ENCODE peak calls at places on chromosome 6, in six cellular contexts. One of them, this sample, is unnamed.

GRCh38 chr6:134623391-134623790 is 305.5 kb upstream of the SGK1 start:
- DNase-seq in GM23338: no peak
- DNase-seq in heart right ventricle: no peak
- DNase-seq in sigmoid colon: no peak
- DNase-seq in cardiac muscle cell: no peak
- DNase-seq in tibial artery: no peak
- DNase-seq in this sample: no peak

GRCh38 chr6:160367798-160368547 is 19.8 kb downstream of the SLC22A3 start:
- DNase-seq in cardiac muscle cell: no peak
- DNase-seq in GM23338: no peak
- DNase-seq in sigmoid colon: no peak
- DNase-seq in heart right ventricle: no peak
- DNase-seq in tibial artery: no peak
- DNase-seq in this sample: no peak

GRCh38 chr6:108902389-108902792 is 54.2 kb downstream of the ARMC2 start:
- DNase-seq in tibial artery: no peak
- DNase-seq in cardiac muscle cell: no peak
- DNase-seq in heart right ventricle: no peak
- DNase-seq in GM23338: no peak
- DNase-seq in sigmoid colon: no peak
- DNase-seq in this sample: no peak

GRCh38 chr6:40419881-40420705 is 167.1 kb downstream of the LRFN2 start:
- DNase-seq in cardiac muscle cell: no peak
- DNase-seq in tibial artery: no peak
- DNase-seq in heart right ventricle: no peak
- DNase-seq in GM23338: no peak
- DNase-seq in sigmoid colon: no peak
- DNase-seq in this sample: no peak

GRCh38 chr6:112180095-112180820 is 74.1 kb downstream of the LAMA4 start:
- DNase-seq in cardiac muscle cell: peak; percentile 82
- DNase-seq in tibial artery: no peak
- DNase-seq in heart right ventricle: no peak
- DNase-seq in GM23338: peak; percentile 90
- DNase-seq in sigmoid colon: peak; percentile 66
- DNase-seq in this sample: no peak

GRCh38 chr6:134873500-134874388 is 76.2 kb downstream of the ALDH8A1 start:
- DNase-seq in sigmoid colon: no peak
- DNase-seq in cardiac muscle cell: no peak
- DNase-seq in GM23338: no peak
- DNase-seq in tibial artery: no peak
- DNase-seq in heart right ventricle: no peak
- DNase-seq in this sample: no peak

GRCh38 chr6:11934638-11935037 is 77.5 kb upstream of the HIVEP1 start:
- DNase-seq in tibial artery: no peak
- DNase-seq in GM23338: no peak
- DNase-seq in sigmoid colon: no peak
- DNase-seq in cardiac muscle cell: no peak
- DNase-seq in heart right ventricle: no peak
- DNase-seq in this sample: no peak

GRCh38 chr6:14512246-14512645 is 394.7 kb downstream of the CD83 start:
- DNase-seq in GM23338: no peak
- DNase-seq in tibial artery: no peak
- DNase-seq in sigmoid colon: no peak
- DNase-seq in cardiac muscle cell: no peak
- DNase-seq in heart right ventricle: no peak
- DNase-seq in this sample: no peak

GRCh38 chr6:25899580-25900408 is 25.8 kb upstream of the SLC17A3 start:
- DNase-seq in GM23338: peak; percentile 8
- DNase-seq in sigmoid colon: no peak
- DNase-seq in tibial artery: no peak
- DNase-seq in cardiac muscle cell: no peak
- DNase-seq in heart right ventricle: no peak
- DNase-seq in this sample: no peak

GRCh38 chr6:136564170-136564569 is 13.9 kb upstream of the MAP7 start:
- DNase-seq in GM23338: no peak
- DNase-seq in tibial artery: no peak
- DNase-seq in sigmoid colon: no peak
- DNase-seq in cardiac muscle cell: no peak
- DNase-seq in heart right ventricle: no peak
- DNase-seq in this sample: no peak

GRCh38 chr6:135830971-135831370 is 20.5 kb upstream of the PDE7B start:
- DNase-seq in sigmoid colon: no peak
- DNase-seq in GM23338: no peak
- DNase-seq in cardiac muscle cell: no peak
- DNase-seq in heart right ventricle: no peak
- DNase-seq in tibial artery: no peak
- DNase-seq in this sample: no peak

GRCh38 chr6:54847799-54848597 is 1.4 kb downstream of the FAM83B start:
- DNase-seq in tibial artery: no peak
- DNase-seq in heart right ventricle: no peak
- DNase-seq in cardiac muscle cell: no peak
- DNase-seq in GM23338: peak; percentile 20
- DNase-seq in sigmoid colon: no peak
- DNase-seq in this sample: no peak

GRCh38 chr6:108622601-108623335 is 62.1 kb downstream of the FOXO3 start:
- DNase-seq in sigmoid colon: peak; percentile 80
- DNase-seq in heart right ventricle: no peak
- DNase-seq in GM23338: no peak
- DNase-seq in cardiac muscle cell: no peak
- DNase-seq in tibial artery: peak; percentile 77
- DNase-seq in this sample: no peak

GRCh38 chr6:89281779-89282246 is 33.3 kb downstream of the GABRR2 start:
- DNase-seq in heart right ventricle: no peak
- DNase-seq in GM23338: peak; percentile 84
- DNase-seq in cardiac muscle cell: peak; percentile 61
- DNase-seq in sigmoid colon: no peak
- DNase-seq in tibial artery: no peak
- DNase-seq in this sample: peak; percentile 31

GRCh38 chr6:107641500-107641931 is 151.6 kb downstream of the SOBP start:
- DNase-seq in GM23338: no peak
- DNase-seq in cardiac muscle cell: no peak
- DNase-seq in tibial artery: no peak
- DNase-seq in heart right ventricle: peak; percentile 74
- DNase-seq in sigmoid colon: no peak
- DNase-seq in this sample: no peak

GRCh38 chr6:26269406-26270120 is 95.4 kb upstream of the BTN3A2 start:
- DNase-seq in heart right ventricle: no peak
- DNase-seq in tibial artery: no peak
- DNase-seq in GM23338: no peak
- DNase-seq in cardiac muscle cell: no peak
- DNase-seq in sigmoid colon: no peak
- DNase-seq in this sample: no peak

GRCh38 chr6:11121851-11122250 is 10.3 kb upstream of the ERVFRD-1 start:
- DNase-seq in GM23338: no peak
- DNase-seq in tibial artery: no peak
- DNase-seq in cardiac muscle cell: no peak
- DNase-seq in sigmoid colon: no peak
- DNase-seq in heart right ventricle: no peak
- DNase-seq in this sample: no peak

GRCh38 chr6:30554404-30554803 is 1.9 kb downstream of the GNL1 start:
- DNase-seq in tibial artery: no peak
- DNase-seq in cardiac muscle cell: no peak
- DNase-seq in sigmoid colon: no peak
- DNase-seq in heart right ventricle: no peak
- DNase-seq in GM23338: no peak
- DNase-seq in this sample: no peak

GRCh38 chr6:161578478-161578877 is 304.6 kb upstream of the AGPAT4 start:
- DNase-seq in heart right ventricle: no peak
- DNase-seq in GM23338: no peak
- DNase-seq in sigmoid colon: no peak
- DNase-seq in tibial artery: no peak
- DNase-seq in cardiac muscle cell: no peak
- DNase-seq in this sample: no peak

GRCh38 chr6:83883240-83883639 is 23.8 kb downstream of the CYB5R4 start:
- DNase-seq in cardiac muscle cell: no peak
- DNase-seq in sigmoid colon: no peak
- DNase-seq in GM23338: no peak
- DNase-seq in tibial artery: no peak
- DNase-seq in heart right ventricle: no peak
- DNase-seq in this sample: no peak

GRCh38 chr6:145736854-145737181 is 1.5 kb upstream of the EPM2A start:
- DNase-seq in sigmoid colon: no peak
- DNase-seq in tibial artery: no peak
- DNase-seq in GM23338: no peak
- DNase-seq in cardiac muscle cell: peak; percentile 14
- DNase-seq in heart right ventricle: no peak
- DNase-seq in this sample: no peak

GRCh38 chr6:146851837-146852236 is 253.1 kb downstream of the ADGB start:
- DNase-seq in tibial artery: no peak
- DNase-seq in GM23338: no peak
- DNase-seq in cardiac muscle cell: no peak
- DNase-seq in sigmoid colon: no peak
- DNase-seq in heart right ventricle: no peak
- DNase-seq in this sample: no peak

DNA sequence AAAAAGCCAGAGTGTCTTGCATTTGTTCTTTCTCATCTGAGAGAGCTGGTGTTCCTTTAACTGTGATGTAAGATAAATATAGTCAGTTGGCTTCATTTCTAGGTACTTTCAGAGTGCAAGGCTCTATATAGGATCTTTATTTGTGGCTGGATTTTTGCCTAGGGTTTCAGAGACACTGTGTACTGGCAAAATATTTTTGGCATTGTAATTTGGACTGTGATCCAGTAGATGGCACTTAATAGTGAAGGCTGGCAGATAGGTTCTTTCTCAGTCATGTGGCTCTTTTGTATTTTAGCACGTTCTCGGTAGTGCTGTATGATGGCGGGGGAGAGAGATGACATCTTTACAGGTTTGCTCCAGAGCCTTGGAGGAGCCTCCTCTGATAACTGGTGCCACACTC is 26.8 kb upstream of the SLC35B3 start:
- DNase-seq in tibial artery: no peak
- DNase-seq in GM23338: no peak
- DNase-seq in sigmoid colon: no peak
- DNase-seq in cardiac muscle cell: no peak
- DNase-seq in heart right ventricle: no peak
- DNase-seq in this sample: no peak
- TF ChIP-seq CTCF in tibial artery: no peak
- TF ChIP-seq CTCF in GM23338: no peak
- TF ChIP-seq CTCF in sigmoid colon: no peak
- TF ChIP-seq CTCF in cardiac muscle cell: no peak
- TF ChIP-seq CTCF in heart right ventricle: no peak
- TF ChIP-seq CTCF in this sample: no peak

GRCh38 chr6:149852881-149853280 is 11.3 kb downstream of the LRP11 start:
- DNase-seq in tibial artery: no peak
- DNase-seq in cardiac muscle cell: no peak
- DNase-seq in GM23338: no peak
- DNase-seq in heart right ventricle: no peak
- DNase-seq in sigmoid colon: no peak
- DNase-seq in this sample: no peak
- H3K4me3 ChIP-seq in tibial artery: no peak overlapping the region
- H3K4me3 ChIP-seq in cardiac muscle cell: no peak overlapping the region
- H3K4me3 ChIP-seq in GM23338: no peak overlapping the region
- H3K4me3 ChIP-seq in heart right ventricle: no peak overlapping the region
- H3K4me3 ChIP-seq in sigmoid colon: no peak overlapping the region
- H3K4me3 ChIP-seq in this sample: no peak overlapping the region

DNA sequence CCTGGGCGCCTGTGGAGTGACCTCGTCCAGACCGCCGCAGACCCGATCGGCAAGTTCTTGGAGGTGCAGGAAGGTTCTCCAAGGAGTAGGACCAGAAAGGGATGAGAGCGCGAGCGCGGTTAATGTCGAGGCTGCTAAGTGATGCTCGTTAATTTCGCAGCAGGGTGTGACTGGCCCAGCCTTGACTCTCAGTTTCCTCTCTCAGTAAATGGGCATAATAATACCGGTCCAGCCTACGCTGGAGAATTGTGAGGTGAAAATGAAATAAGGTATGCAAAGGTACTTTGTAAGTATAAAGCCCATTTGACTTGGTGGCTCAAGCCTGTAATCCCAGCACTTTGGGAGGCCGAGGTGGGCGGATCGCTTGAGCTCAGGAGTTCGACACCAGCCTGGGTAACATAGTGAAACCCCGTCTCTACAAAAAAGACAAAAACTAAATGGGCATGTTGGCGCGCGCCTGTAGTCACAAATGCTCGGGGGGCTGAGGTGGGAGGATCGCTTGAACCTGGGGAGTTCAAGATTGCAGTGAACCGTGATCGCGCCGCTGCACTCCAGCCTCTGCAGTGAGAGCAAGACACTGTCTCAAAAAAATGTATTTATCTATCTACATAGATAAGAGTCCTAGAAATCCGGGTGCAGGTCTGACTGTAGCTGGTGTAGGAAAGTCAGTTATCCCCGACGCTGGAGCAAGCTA is 634 bp upstream of the BTBD9 start:
- DNase-seq in sigmoid colon: peak; percentile 62
- DNase-seq in cardiac muscle cell: no peak
- DNase-seq in tibial artery: no peak
- DNase-seq in GM23338: peak; percentile 85
- DNase-seq in heart right ventricle: no peak
- DNase-seq in this sample: no peak
- H3K36me3 ChIP-seq in sigmoid colon: no peaks in the 10 kb centered on the region
- H3K36me3 ChIP-seq in cardiac muscle cell: no peaks in the 10 kb centered on the region
- H3K36me3 ChIP-seq in tibial artery: no peaks in the 10 kb centered on the region
- H3K36me3 ChIP-seq in GM23338: no peaks in the 10 kb centered on the region
- H3K36me3 ChIP-seq in heart right ventricle: no peaks in the 10 kb centered on the region
- H3K36me3 ChIP-seq in this sample: no peaks in the 10 kb centered on the region

GRCh38 chr6:156260792-156261191 is 516.4 kb upstream of the ARID1B start:
- DNase-seq in sigmoid colon: no peak
- DNase-seq in heart right ventricle: no peak
- DNase-seq in tibial artery: no peak
- DNase-seq in cardiac muscle cell: no peak
- DNase-seq in GM23338: no peak
- DNase-seq in this sample: no peak
- TF ChIP-seq CTCF in sigmoid colon: no peak
- TF ChIP-seq CTCF in heart right ventricle: no peak
- TF ChIP-seq CTCF in tibial artery: no peak
- TF ChIP-seq CTCF in cardiac muscle cell: no peak
- TF ChIP-seq CTCF in GM23338: no peak
- TF ChIP-seq CTCF in this sample: no peak

DNA sequence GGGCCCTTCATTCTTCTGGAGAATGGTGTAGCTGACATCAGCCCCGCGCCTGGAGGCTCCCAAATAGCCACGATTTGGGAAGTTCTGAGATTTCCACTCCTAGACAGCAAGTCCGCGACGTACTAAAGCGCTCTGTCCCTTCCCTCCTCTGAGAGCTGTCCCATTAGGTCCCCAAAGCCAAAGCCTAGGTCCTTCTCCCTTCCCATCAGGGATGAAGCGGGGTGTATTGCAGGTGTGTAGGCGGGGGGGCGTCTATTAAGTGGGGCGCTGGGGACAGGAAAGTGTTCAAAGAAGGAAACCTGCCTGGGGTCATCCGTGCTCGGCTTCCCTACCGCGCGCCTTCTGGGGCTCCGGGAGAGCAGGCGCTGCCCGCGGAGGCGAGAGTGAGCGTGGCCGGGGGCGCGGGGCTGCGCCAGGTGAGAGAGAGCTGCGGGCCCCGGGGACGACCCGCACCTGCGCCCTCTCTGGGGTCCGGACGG is 595 bp downstream of the MOXD1 start:
- DNase-seq in GM23338: peak; percentile 55
- DNase-seq in heart right ventricle: no peak
- DNase-seq in cardiac muscle cell: peak; percentile 15
- DNase-seq in sigmoid colon: no peak
- DNase-seq in tibial artery: no peak
- DNase-seq in this sample: no peak
- H3K4me3 ChIP-seq in GM23338: peak overlapping the region; percentile 82
- H3K4me3 ChIP-seq in heart right ventricle: peak overlapping the region; percentile 75
- H3K4me3 ChIP-seq in cardiac muscle cell: peak overlapping the region; percentile 81
- H3K4me3 ChIP-seq in sigmoid colon: peak overlapping the region; percentile 45
- H3K4me3 ChIP-seq in tibial artery: peak overlapping the region; percentile 61
- H3K4me3 ChIP-seq in this sample: peak overlapping the region; percentile 78

This sample was measured in Caco-2.